ENCODE peak calls at places on chromosomes 13 and 19, in six cellular contexts. A is natural killer cell; I is lung; P is heart right ventricle; C is CD4-positive, alpha-beta T cell; Z is breast epithelium. U is an unnamed sample.

GRCh38 chr19:7230826-7231225 is 63.4 kb downstream of the INSR start:
- DNase-seq in P (peak; percentile 60), Z (no peak), A (no peak), C (no peak), I (no peak), U (no peak)

GRCh38 chr13:86002921-86003488 is 203.8 kb upstream of the SLITRK6 start:
- DNase-seq in P (no peak), Z (no peak), C (no peak), I (no peak), A (no peak), U (peak; percentile 3)

GRCh38 chr19:17910776-17911360 is 21.9 kb upstream of the CCDC124 start:
- DNase-seq in I (no peak), Z (no peak), P (no peak), C (no peak), A (no peak), U (no peak)

GRCh38 chr13:105035092-105035491 is 1500.4 kb downstream of the EFNB2 start:
- DNase-seq in P (no peak), C (no peak), A (no peak), Z (no peak), I (no peak), U (no peak)

GRCh38 chr19:2097330-2098327 is 914 bp downstream of the IZUMO4 start:
- DNase-seq in C (no peak), A (no peak), I (no peak), P (no peak), Z (no peak), U (no peak)

GRCh38 chr19:41707871-41708371 is 505 bp upstream of the CEACAM5 start:
- DNase-seq in C (no peak), I (no peak), Z (no peak), A (no peak), P (no peak), U (no peak)

GRCh38 chr13:106661236-106661635 is 93.3 kb upstream of the ARGLU1 start:
- DNase-seq in Z (no peak), A (no peak), P (no peak), C (no peak), I (no peak), U (no peak)

GRCh38 chr13:113836917-113837553 is 26.8 kb downstream of the GAS6 start:
- DNase-seq in Z (no peak), I (no peak), P (peak; percentile 64), A (no peak), C (no peak), U (no peak)

GRCh38 chr19:2421581-2422306 is 5.6 kb downstream of the TIMM13 start:
- DNase-seq in I (no peak), Z (no peak), A (no peak), C (no peak), P (no peak), U (no peak)

DNA sequence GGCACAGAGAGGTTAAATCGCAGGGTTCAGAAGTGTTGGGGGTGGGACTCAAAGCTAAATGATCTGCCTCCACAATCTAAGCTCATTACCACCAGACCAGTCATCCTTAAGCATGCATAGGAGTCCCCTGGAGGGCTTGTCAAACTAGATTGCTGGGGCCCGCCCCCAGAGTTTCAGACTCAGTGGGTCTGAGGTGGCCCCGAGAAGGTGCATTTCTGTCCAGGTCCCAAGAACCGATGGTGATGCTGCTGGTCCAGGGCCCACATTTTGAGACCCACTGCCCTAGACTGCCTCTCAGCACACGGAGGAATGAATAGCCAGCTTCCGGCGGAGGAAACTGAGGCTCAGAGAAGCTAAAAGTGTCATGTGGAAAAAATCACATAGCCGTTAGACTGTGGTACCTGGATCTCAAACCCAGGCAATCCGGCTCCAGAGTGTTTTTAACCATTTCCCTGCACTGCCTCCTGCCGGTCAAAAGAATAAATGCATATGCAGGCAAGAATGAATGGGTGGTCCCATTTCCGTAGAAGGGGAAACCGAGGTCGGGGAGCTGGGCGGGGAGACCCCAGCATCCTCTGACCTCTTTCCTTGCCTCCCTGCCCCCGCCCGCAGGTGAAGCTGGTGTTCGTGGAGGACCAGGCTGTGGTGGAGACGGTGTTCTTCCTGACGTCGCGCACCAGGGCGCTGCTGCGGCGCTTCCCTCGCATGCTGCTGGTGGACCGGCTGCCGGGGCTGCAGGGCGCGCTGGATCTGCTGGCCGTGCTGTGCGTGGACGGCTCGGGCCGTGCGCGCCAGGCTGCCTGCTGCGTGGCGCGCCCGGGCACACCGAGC is 23.8 kb downstream of the ZSWIM9 start:
- DNase-seq in Z (no peak), C (no peak), A (no peak), I (no peak), P (no peak), U (peak; percentile 25)
- TF ChIP-seq CTCF in Z (peak; percentile 26), C (peak; percentile 39), A (peak; percentile 37), I (no peak), P (peak; percentile 32), U (peak; percentile 65)

GRCh38 chr19:35657904-35658700 is 8.2 kb upstream of the UPK1A start:
- DNase-seq in Z (no peak), C (no peak), A (no peak), P (no peak), I (no peak), U (no peak)
- TF ChIP-seq CTCF in Z (no peak), C (no peak), A (no peak), P (no peak), I (no peak), U (peak; percentile 35)

DNA sequence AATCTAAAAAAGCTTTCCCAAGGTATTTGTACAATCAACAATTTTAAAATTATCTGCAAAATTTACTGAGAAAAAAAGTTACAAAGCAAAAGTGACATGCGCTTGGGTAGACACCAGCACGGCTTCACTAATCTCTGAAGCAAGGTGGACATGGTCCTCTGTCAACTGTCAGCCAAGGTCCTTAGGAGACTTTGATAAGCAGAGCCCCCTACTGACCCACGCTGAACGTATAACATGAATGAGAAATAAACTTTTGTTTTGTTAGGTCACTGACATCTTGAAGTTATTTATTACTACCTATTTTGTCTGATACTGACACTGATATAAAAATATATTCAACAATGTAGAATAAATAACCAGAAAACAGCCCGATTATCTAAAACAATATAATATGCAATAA is 100.7 kb upstream of the OBI1 start:
- DNase-seq in I (no peak), P (no peak), A (no peak), C (no peak), Z (no peak), U (no peak)
- TF ChIP-seq CTCF in I (no peak), P (no peak), A (no peak), C (no peak), Z (no peak), U (no peak)

GRCh38 chr13:24275041-24275440 is 34.3 kb upstream of the C1QTNF9 start:
- DNase-seq in Z (no peak), P (no peak), I (no peak), A (no peak), C (no peak), U (no peak)
- TF ChIP-seq CTCF in Z (no peak), P (no peak), I (no peak), A (no peak), C (no peak), U (no peak)

GRCh38 chr19:53308339-53308811 is 25.2 kb upstream of the ZNF845 start:
- DNase-seq in C (no peak), Z (no peak), P (peak; percentile 22), A (no peak), I (no peak), U (peak; percentile 26)
- TF ChIP-seq CTCF in C (no peak), Z (peak; percentile 40), P (peak; percentile 66), A (peak; percentile 19), I (no peak), U (peak; percentile 76)

GRCh38 chr13:28953714-28954113 is 133.6 kb downstream of the MTUS2 start:
- DNase-seq in C (no peak), Z (no peak), A (no peak), P (no peak), I (no peak), U (no peak)
- TF ChIP-seq CTCF in C (no peak), Z (no peak), A (no peak), P (no peak), I (no peak), U (peak; percentile 36)

GRCh38 chr19:55339225-55340143 is at the start of gene KMT5C:
- DNase-seq in C (peak; percentile 100), Z (peak; percentile 100), A (peak; percentile 100), P (peak; percentile 100), I (peak; percentile 100), U (peak; percentile 100)

GRCh38 chr19:55342044-55342531 is 2.4 kb downstream of the KMT5C start:
- DNase-seq in Z (no peak), A (no peak), I (no peak), P (no peak), C (no peak), U (no peak)

GRCh38 chr19:55341191-55342043 is 1.7 kb downstream of the KMT5C start:
- DNase-seq in A (no peak), P (peak; percentile 68), I (peak; percentile 60), Z (peak; percentile 61), C (peak; percentile 47), U (peak; percentile 50)

GRCh38 chr19:55340144-55340783 is 588 bp downstream of the KMT5C start:
- DNase-seq in I (no peak), P (no peak), A (peak; percentile 53), Z (no peak), C (no peak), U (no peak)

GRCh38 chr19:55340784-55341147 is 1.1 kb downstream of the KMT5C start:
- DNase-seq in P (no peak), A (no peak), C (no peak), I (no peak), Z (no peak), U (peak; percentile 25)
- TF ChIP-seq CTCF in P (no peak), A (no peak), C (no peak), I (no peak), Z (no peak), U (no peak)

GRCh38 chr13:84651288-84651687 is 769.0 kb upstream of the SLITRK1 start:
- DNase-seq in A (no peak), I (no peak), C (no peak), P (no peak), Z (no peak), U (no peak)

GRCh38 chr13:84641491-84641890 is 759.2 kb upstream of the SLITRK1 start:
- DNase-seq in Z (no peak), P (no peak), C (no peak), I (no peak), A (no peak), U (no peak)

GRCh38 chr13:84649853-84650252 is 767.6 kb upstream of the SLITRK1 start:
- DNase-seq in I (no peak), Z (no peak), A (no peak), C (no peak), P (no peak), U (no peak)

GRCh38 chr13:84648069-84648640 is 765.9 kb upstream of the SLITRK1 start:
- DNase-seq in C (no peak), A (no peak), Z (no peak), I (no peak), P (no peak), U (no peak)

GRCh38 chr13:84645196-84646071 is 763.2 kb upstream of the SLITRK1 start:
- DNase-seq in P (no peak), Z (no peak), C (no peak), A (no peak), I (no peak), U (no peak)
- TF ChIP-seq CTCF in P (no peak), Z (no peak), C (no peak), A (no peak), I (no peak), U (no peak)